ENCODE peak calls at places on chromosome 6, in eight cellular contexts. Y, R, I, D, J, S, U and L are unnamed samples.

GRCh38 chr6:37382954-37383353 is 29.2 kb downstream of the RNF8 start:
- DNase-seq in Y (no peak), R (no peak), I (no peak), D (no peak), J (no peak), S (no peak), U (no peak), L (no peak)

GRCh38 chr6:107246972-107247615 is 131.8 kb upstream of the BEND3 start:
- DNase-seq in Y (no peak), R (peak; percentile 11), I (no peak), D (no peak), J (no peak), S (no peak), U (no peak), L (no peak)

GRCh38 chr6:21608610-21609009 is 15.1 kb downstream of the SOX4 start:
- DNase-seq in Y (no peak), R (no peak), I (no peak), D (no peak), J (no peak), S (no peak), U (no peak), L (no peak)

GRCh38 chr6:143707702-143708101 is 29.9 kb downstream of the PHACTR2 start:
- DNase-seq in Y (no peak), R (no peak), I (no peak), D (no peak), J (no peak), S (no peak), U (no peak), L (no peak)

GRCh38 chr6:37583261-37583660 is 83.6 kb upstream of the CCDC167 start:
- DNase-seq in Y (no peak), R (no peak), I (no peak), D (no peak), J (no peak), S (no peak), U (no peak), L (no peak)

GRCh38 chr6:85828973-85829372 is 186.3 kb upstream of the SYNCRIP start:
- DNase-seq in Y (no peak), R (no peak), I (no peak), D (no peak), J (no peak), S (no peak), U (no peak), L (no peak)

GRCh38 chr6:19789100-19789805 is 47.9 kb upstream of the ID4 start:
- DNase-seq in Y (no peak), R (no peak), I (no peak), D (no peak), J (no peak), S (peak; percentile 82), U (no peak), L (no peak)

GRCh38 chr6:29490055-29490454 is 2.3 kb upstream of the MAS1L start:
- DNase-seq in Y (no peak), R (no peak), I (no peak), D (no peak), J (no peak), S (no peak), U (no peak), L (no peak)

GRCh38 chr6:113718588-113718987 is 138.6 kb upstream of the MARCKS start:
- DNase-seq in Y (no peak), R (no peak), I (no peak), D (no peak), J (no peak), S (no peak), U (no peak), L (no peak)

GRCh38 chr6:134577998-134578397 is 260.1 kb upstream of the SGK1 start:
- DNase-seq in Y (no peak), R (no peak), I (no peak), D (no peak), J (no peak), S (no peak), U (no peak), L (no peak)

GRCh38 chr6:13068558-13069210 is 259.7 kb downstream of the TBC1D7 start:
- DNase-seq in Y (no peak), R (no peak), I (no peak), D (no peak), J (no peak), S (no peak), U (no peak), L (no peak)

GRCh38 chr6:130696806-130697205 is 130.4 kb upstream of the SMLR1 start:
- DNase-seq in Y (no peak), R (no peak), I (no peak), D (no peak), J (no peak), S (peak; percentile 52), U (no peak), L (no peak)

GRCh38 chr6:152534541-152534940 is 102.6 kb downstream of the SYNE1 start:
- DNase-seq in Y (no peak), R (no peak), I (no peak), D (no peak), J (no peak), S (no peak), U (no peak), L (no peak)

GRCh38 chr6:138012682-138013081 is 94.5 kb downstream of the PERP start:
- DNase-seq in Y (no peak), R (no peak), I (no peak), D (no peak), J (no peak), S (no peak), U (no peak), L (no peak)

GRCh38 chr6:143125455-143125854 is 64.8 kb downstream of the AIG1 start:
- DNase-seq in Y (no peak), R (no peak), I (no peak), D (no peak), J (no peak), S (no peak), U (no peak), L (no peak)

GRCh38 chr6:1409774-1410465 is 20.5 kb downstream of the FOXF2 start:
- DNase-seq in Y (no peak), R (no peak), I (no peak), D (no peak), J (no peak), S (no peak), U (no peak), L (no peak)

GRCh38 chr6:122736606-122737005 is 42.9 kb upstream of the FABP7 start:
- DNase-seq in Y (no peak), R (no peak), I (no peak), D (no peak), J (no peak), S (no peak), U (no peak), L (no peak)

GRCh38 chr6:40721252-40721936 is 134.2 kb upstream of the LRFN2 start:
- DNase-seq in Y (no peak), R (no peak), I (no peak), D (no peak), J (no peak), S (no peak), U (no peak), L (no peak)

GRCh38 chr6:130933712-130934200 is 106.5 kb downstream of the SMLR1 start:
- DNase-seq in Y (peak; percentile 15), R (peak; percentile 17), I (no peak), D (no peak), J (no peak), S (peak; percentile 68), U (no peak), L (peak; percentile 67)

GRCh38 chr6:167210375-167211295 is 52.9 kb upstream of the GPR31 start:
- DNase-seq in Y (no peak), R (peak; percentile 77), I (no peak), D (no peak), J (no peak), S (peak; percentile 10), U (no peak), L (no peak)

GRCh38 chr6:168532070-168532469 is 91.1 kb downstream of the SMOC2 start:
- DNase-seq in Y (no peak), R (no peak), I (no peak), D (no peak), J (no peak), S (no peak), U (no peak), L (no peak)

GRCh38 chr6:5023923-5024322 is 20.1 kb upstream of the RPP40 start:
- DNase-seq in Y (no peak), R (no peak), I (no peak), D (no peak), J (no peak), S (no peak), U (no peak), L (no peak)
- H3K4me3 ChIP-seq in Y (no peak overlapping the region), R (no peak overlapping the region), I (no peak overlapping the region), D (no peak overlapping the region), J (no peak overlapping the region), S (no peak overlapping the region), U (no peak overlapping the region), L (no peak overlapping the region)

DNA sequence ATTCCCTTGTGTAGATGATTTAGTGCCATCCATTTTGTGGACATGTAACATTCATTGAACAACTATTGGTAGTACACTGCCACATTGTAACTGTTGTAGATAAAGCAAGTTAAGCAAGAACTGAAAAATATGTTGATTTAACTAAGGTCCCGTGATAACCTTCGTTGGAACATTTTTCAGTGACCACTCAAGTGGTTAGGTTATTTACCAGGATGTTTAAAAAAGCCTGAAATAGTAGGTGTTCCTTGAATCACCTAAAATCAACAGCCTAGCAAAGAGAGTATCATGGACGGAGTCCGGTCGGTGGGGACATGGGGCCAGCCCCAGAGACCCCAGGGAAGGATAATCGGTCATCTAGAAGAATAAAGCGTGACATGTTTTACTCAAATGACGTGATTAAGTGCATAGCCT is 2.6 kb downstream of the AMD1 start:
- DNase-seq in Y (no peak), R (no peak), I (no peak), D (no peak), J (no peak), S (peak; percentile 21), U (no peak), L (no peak)
- H3K4me3 ChIP-seq in Y (peak overlapping the region; percentile 85), R (peak overlapping the region; percentile 76), I (no peak overlapping the region), D (no peak overlapping the region), J (peak overlapping the region; percentile 84), S (peak overlapping the region; percentile 85), U (peak overlapping the region; percentile 96), L (peak overlapping the region; percentile 93)

GRCh38 chr6:49264496-49264895 is 198.6 kb downstream of the MMUT start:
- DNase-seq in Y (no peak), R (no peak), I (no peak), D (no peak), J (no peak), S (no peak), U (no peak), L (no peak)

GRCh38 chr6:49269190-49269589 is 193.9 kb downstream of the MMUT start:
- DNase-seq in Y (no peak), R (no peak), I (no peak), D (no peak), J (no peak), S (peak; percentile 32), U (no peak), L (no peak)

GRCh38 chr6:49264909-49265308 is 198.1 kb downstream of the MMUT start:
- DNase-seq in Y (no peak), R (no peak), I (no peak), D (no peak), J (no peak), S (no peak), U (no peak), L (no peak)
- H3K4me3 ChIP-seq in Y (no peak overlapping the region), R (no peak overlapping the region), I (no peak overlapping the region), D (no peak overlapping the region), J (no peak overlapping the region), S (no peak overlapping the region), U (no peak overlapping the region), L (no peak overlapping the region)

DNA sequence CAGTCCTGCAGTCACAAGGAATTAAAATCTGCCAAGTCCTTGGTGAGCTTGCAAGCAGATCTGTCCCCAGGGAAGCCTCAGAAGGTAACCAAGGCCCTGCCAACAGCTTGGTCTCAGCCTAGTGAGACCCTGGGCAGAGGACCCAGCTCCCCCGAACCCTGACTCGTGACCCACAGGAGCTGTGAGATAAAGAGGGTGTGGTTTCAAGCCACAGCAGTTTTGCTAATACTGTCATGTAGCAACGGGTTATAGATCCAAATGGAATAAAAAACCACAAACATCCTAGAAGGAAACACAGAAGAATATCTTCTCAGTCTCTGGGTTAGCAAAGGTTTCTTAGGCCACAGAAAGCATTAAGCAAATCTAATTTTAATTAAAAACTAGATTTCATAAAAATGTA is 145.6 kb downstream of the WDR27 start:
- DNase-seq in Y (no peak), R (no peak), I (no peak), D (no peak), J (no peak), S (no peak), U (no peak), L (no peak)
- H3K4me3 ChIP-seq in Y (no peak overlapping the region), R (no peak overlapping the region), I (no peak overlapping the region), D (no peak overlapping the region), J (no peak overlapping the region), S (no peak overlapping the region), U (no peak overlapping the region), L (no peak overlapping the region)